ENCODE peak calls at places on chromosomes 6 and 20, in eight cellular contexts. I, T, N, U, B, W, Z and E are unnamed samples.

GRCh38 chr20:63192721-63193120 is 23.2 kb downstream of the YTHDF1 start:
- DNase-seq in I (no peak), T (no peak), N (no peak), U (no peak), B (no peak), W (no peak), Z (no peak), E (no peak)

GRCh38 chr20:43187476-43188233 is 2.1 kb downstream of the PTPRT start:
- DNase-seq in I (peak), T (peak), N (peak), U (peak), B (peak), W (peak), Z (peak), E (peak)

GRCh38 chr20:25081730-25082497 is at the start of gene VSX1:
- DNase-seq in I (no peak), T (no peak), N (no peak), U (no peak), B (no peak), W (no peak), Z (no peak), E (no peak)

GRCh38 chr6:132817554-132818403 is 3.4 kb downstream of the RPS12 start:
- DNase-seq in I (no peak), T (no peak), N (no peak), U (no peak), B (no peak), W (no peak), Z (no peak), E (no peak)

GRCh38 chr6:130132286-130132701 is 90.5 kb downstream of the SAMD3 start:
- DNase-seq in I (no peak), T (no peak), N (no peak), U (no peak), B (peak), W (no peak), Z (no peak), E (no peak)

GRCh38 chr20:59248031-59248684 is 52.3 kb upstream of the EDN3 start:
- DNase-seq in I (no peak), T (no peak), N (no peak), U (no peak), B (no peak), W (no peak), Z (no peak), E (no peak)

GRCh38 chr6:23523771-23524170 is 602.2 kb upstream of the NRSN1 start:
- DNase-seq in I (no peak), T (no peak), N (no peak), U (no peak), B (no peak), W (no peak), Z (no peak), E (no peak)

GRCh38 chr20:53865905-53866786 is 204.2 kb downstream of the BCAS1 start:
- DNase-seq in I (no peak), T (peak), N (no peak), U (no peak), B (no peak), W (no peak), Z (peak), E (no peak)

GRCh38 chr6:160137130-160137988 is 15.7 kb downstream of the SLC22A1 start:
- DNase-seq in I (no peak), T (no peak), N (no peak), U (no peak), B (peak), W (no peak), Z (no peak), E (no peak)

GRCh38 chr6:29970711-29971110 is 28.4 kb downstream of the HLA-A start:
- DNase-seq in I (no peak), T (no peak), N (no peak), U (no peak), B (no peak), W (no peak), Z (no peak), E (no peak)

GRCh38 chr6:89834884-89835792 is 5.5 kb downstream of the CASP8AP2 start:
- DNase-seq in I (no peak), T (no peak), N (no peak), U (no peak), B (peak), W (no peak), Z (no peak), E (no peak)

GRCh38 chr20:3924304-3925112 is 35.3 kb downstream of the PANK2 start:
- DNase-seq in I (no peak), T (peak), N (peak), U (no peak), B (no peak), W (no peak), Z (no peak), E (no peak)

GRCh38 chr6:90369651-90370050 is 73.0 kb upstream of the BACH2 start:
- DNase-seq in I (no peak), T (no peak), N (no peak), U (no peak), B (no peak), W (no peak), Z (no peak), E (no peak)

GRCh38 chr6:105389543-105389942 is 13.3 kb downstream of the PREP start:
- DNase-seq in I (no peak), T (no peak), N (no peak), U (no peak), B (no peak), W (no peak), Z (no peak), E (no peak)

GRCh38 chr6:11386726-11387125 is 150.8 kb upstream of the TMEM170B start:
- DNase-seq in I (no peak), T (no peak), N (no peak), U (no peak), B (no peak), W (no peak), Z (no peak), E (no peak)

GRCh38 chr6:161949531-161949930 is 675.7 kb upstream of the AGPAT4 start:
- DNase-seq in I (no peak), T (no peak), N (no peak), U (no peak), B (no peak), W (no peak), Z (no peak), E (no peak)

GRCh38 chr6:159998543-159998942 is 29.7 kb downstream of the IGF2R start:
- DNase-seq in I (no peak), T (no peak), N (no peak), U (no peak), B (no peak), W (no peak), Z (no peak), E (no peak)

GRCh38 chr20:9330151-9330550 is 184.2 kb upstream of the LAMP5 start:
- DNase-seq in I (no peak), T (no peak), N (no peak), U (no peak), B (no peak), W (no peak), Z (no peak), E (no peak)

GRCh38 chr6:82144852-82145332 is 102.7 kb downstream of the IBTK start:
- DNase-seq in I (peak), T (peak), N (peak), U (no peak), B (no peak), W (peak), Z (peak), E (peak)

GRCh38 chr6:35089935-35090505 is 51.1 kb downstream of the TCP11 start:
- DNase-seq in I (peak), T (no peak), N (no peak), U (no peak), B (peak), W (no peak), Z (peak), E (peak)

GRCh38 chr6:143078468-143079324 is 18.0 kb downstream of the AIG1 start:
- DNase-seq in I (no peak), T (no peak), N (no peak), U (no peak), B (no peak), W (no peak), Z (no peak), E (no peak)

GRCh38 chr6:119310486-119311036 is 39.0 kb downstream of the MAN1A1 start:
- DNase-seq in I (no peak), T (no peak), N (no peak), U (no peak), B (no peak), W (no peak), Z (peak), E (no peak)

GRCh38 chr6:35687658-35688604 is 784 bp downstream of the FKBP5 start:
- DNase-seq in I (no peak), T (peak), N (peak), U (no peak), B (peak), W (no peak), Z (peak), E (no peak)

GRCh38 chr6:6191476-6191875 is 129.0 kb downstream of the F13A1 start:
- DNase-seq in I (no peak), T (no peak), N (no peak), U (peak), B (peak), W (no peak), Z (no peak), E (no peak)

GRCh38 chr20:48828734-48829460 is 1.1 kb upstream of the PREX1 start:
- DNase-seq in I (no peak), T (no peak), N (no peak), U (no peak), B (no peak), W (no peak), Z (no peak), E (no peak)

GRCh38 chr20:17654649-17655285 is 27.3 kb downstream of the RRBP1 start:
- DNase-seq in I (no peak), T (no peak), N (peak), U (no peak), B (peak), W (no peak), Z (peak), E (no peak)

GRCh38 chr6:40164345-40164755 is 230.1 kb upstream of the MOCS1 start:
- DNase-seq in I (no peak), T (no peak), N (peak), U (no peak), B (no peak), W (no peak), Z (no peak), E (no peak)

DNA sequence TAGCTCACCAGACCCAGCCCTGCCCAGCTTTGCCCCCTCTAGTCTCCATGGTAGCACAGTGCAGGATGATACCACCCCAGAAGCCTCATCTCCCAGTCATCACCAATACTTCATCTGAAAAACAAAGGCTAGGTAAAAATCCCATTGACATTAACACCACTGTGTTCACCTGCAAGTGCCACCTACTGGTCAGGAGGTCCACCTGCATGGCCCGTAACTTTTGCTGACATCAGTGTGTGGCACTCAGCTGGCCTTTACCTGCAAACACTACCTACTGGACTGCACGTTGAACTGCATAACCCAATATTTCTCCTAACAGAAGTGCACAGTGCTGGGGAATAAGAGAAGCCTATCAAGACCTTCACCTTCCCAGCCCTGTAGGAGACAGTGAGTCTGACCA is 234.7 kb upstream of the ADGRB3 start:
- DNase-seq in I (no peak), T (no peak), N (no peak), U (no peak), B (no peak), W (no peak), Z (no peak), E (no peak)
- TF ChIP-seq CTCF in I (no peak), T (no peak), N (no peak), U (no peak), B (peak), W (peak), Z (no peak), E (no peak)

DNA sequence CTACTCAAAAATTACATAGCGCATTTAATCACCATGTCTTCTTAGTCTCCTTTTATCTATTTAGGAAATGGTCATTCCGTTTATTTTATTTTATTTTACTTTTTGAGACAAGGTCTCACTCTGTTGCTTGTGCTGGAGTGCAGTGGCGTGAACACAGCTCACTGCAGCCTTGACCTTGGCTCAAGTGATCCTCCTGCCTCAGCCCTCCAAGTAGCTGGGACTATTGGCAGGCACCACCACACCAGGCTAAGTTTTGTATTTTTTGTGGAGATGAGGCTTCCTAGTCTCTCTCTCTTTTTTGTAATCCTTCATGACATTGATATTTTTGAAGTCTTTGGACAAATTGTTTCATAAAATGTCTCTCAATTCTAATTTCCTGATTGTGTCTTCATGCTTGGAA is 4.7 kb upstream of the MYLK4 start:
- DNase-seq in I (no peak), T (no peak), N (no peak), U (no peak), B (no peak), W (no peak), Z (no peak), E (no peak)
- TF ChIP-seq CTCF in I (no peak), T (no peak), N (no peak), U (no peak), B (no peak), W (no peak), Z (no peak), E (no peak)

GRCh38 chr20:32764000-32764960 is 2.1 kb downstream of the DNMT3B start:
- DNase-seq in I (no peak), T (no peak), N (no peak), U (no peak), B (no peak), W (no peak), Z (no peak), E (no peak)

GRCh38 chr20:32763202-32763999 is 1.2 kb downstream of the DNMT3B start:
- DNase-seq in I (no peak), T (no peak), N (no peak), U (no peak), B (peak), W (no peak), Z (no peak), E (no peak)

GRCh38 chr20:32762754-32763201 is 593 bp downstream of the DNMT3B start:
- DNase-seq in I (no peak), T (peak), N (no peak), U (no peak), B (peak), W (no peak), Z (no peak), E (no peak)

GRCh38 chr20:32761417-32761830 is 761 bp upstream of the DNMT3B start:
- DNase-seq in I (no peak), T (no peak), N (no peak), U (no peak), B (peak), W (no peak), Z (no peak), E (no peak)

DNA sequence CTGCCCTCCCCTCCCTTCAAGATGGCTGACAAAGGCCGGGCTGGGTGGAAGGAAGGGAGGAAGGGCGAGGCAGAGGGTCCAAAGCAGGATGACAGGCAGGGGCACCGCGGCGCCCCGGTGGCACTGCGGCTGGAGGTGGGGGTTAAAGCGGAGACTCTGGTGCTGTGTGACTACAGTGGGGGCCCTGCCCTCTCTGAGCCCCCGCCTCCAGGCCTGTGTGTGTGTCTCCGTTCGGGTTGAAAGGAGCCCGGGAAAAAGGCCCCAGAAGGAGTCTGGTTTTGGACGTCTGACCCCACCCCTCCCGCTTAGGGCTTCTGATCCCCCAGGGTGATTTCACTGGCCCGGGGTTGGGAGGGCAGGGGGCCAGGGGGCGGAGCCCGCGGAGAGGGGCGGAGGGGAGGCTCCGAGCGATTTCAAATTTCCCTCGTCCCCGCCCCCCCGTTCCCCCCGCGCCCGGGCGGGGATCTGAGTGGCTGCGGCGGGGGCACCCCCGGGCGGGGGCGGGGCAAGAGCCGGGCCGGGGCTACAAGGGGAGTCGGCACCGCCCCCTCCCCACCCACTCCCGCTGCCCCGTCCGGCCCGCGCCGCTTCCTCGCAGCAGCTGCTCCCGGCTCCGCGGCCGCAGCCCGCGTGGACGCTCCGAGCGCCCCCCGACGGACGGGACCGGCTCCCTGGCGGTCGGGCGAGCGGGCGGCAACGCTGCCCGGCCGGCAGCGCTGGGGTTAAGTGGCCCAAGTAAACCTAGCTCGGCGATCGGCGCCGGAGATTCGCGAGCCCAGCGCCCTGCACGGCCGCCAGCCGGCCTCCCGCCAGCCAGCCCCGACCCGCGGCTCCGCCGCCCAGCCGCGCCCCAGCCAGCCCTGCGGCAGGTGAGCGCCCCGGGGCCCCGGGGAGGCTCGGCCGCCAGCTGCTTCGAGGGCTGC is at the start of gene DNMT3B:
- DNase-seq in I (no peak), T (peak), N (peak), U (no peak), B (peak), W (no peak), Z (peak), E (no peak)
- TF ChIP-seq CTCF in I (peak), T (peak), N (peak), U (no peak), B (peak), W (no peak), Z (peak), E (peak)

DNA sequence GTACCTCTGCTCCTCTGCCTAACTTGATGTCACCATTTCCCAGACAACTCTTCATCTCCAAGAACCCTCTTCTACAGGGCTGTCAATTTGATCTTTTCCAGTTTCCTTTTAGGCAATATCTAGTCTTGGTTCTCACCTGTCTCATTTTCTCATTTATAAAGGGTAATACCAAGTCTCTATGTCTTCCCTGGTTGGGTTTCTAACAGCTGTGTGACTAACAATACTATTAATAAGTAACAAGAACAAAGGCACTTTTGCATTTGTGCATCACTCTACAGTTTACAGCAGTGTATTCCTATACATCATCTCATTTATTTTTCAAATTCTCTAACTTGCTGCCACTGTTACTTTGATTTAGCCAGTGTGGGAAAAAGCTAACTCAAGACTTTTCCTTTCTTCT is 898.4 kb upstream of the FLRT3 start:
- DNase-seq in I (no peak), T (no peak), N (no peak), U (no peak), B (no peak), W (no peak), Z (no peak), E (no peak)
- TF ChIP-seq CTCF in I (no peak), T (no peak), N (no peak), U (no peak), B (no peak), W (no peak), Z (no peak), E (no peak)

GRCh38 chr6:7621761-7622160 is 31.8 kb downstream of the SNRNP48 start:
- DNase-seq in I (no peak), T (no peak), N (no peak), U (no peak), B (no peak), W (no peak), Z (no peak), E (no peak)

GRCh38 chr6:7615611-7616383 is 25.8 kb downstream of the SNRNP48 start:
- DNase-seq in I (no peak), T (no peak), N (no peak), U (no peak), B (peak), W (peak), Z (peak), E (no peak)

DNA sequence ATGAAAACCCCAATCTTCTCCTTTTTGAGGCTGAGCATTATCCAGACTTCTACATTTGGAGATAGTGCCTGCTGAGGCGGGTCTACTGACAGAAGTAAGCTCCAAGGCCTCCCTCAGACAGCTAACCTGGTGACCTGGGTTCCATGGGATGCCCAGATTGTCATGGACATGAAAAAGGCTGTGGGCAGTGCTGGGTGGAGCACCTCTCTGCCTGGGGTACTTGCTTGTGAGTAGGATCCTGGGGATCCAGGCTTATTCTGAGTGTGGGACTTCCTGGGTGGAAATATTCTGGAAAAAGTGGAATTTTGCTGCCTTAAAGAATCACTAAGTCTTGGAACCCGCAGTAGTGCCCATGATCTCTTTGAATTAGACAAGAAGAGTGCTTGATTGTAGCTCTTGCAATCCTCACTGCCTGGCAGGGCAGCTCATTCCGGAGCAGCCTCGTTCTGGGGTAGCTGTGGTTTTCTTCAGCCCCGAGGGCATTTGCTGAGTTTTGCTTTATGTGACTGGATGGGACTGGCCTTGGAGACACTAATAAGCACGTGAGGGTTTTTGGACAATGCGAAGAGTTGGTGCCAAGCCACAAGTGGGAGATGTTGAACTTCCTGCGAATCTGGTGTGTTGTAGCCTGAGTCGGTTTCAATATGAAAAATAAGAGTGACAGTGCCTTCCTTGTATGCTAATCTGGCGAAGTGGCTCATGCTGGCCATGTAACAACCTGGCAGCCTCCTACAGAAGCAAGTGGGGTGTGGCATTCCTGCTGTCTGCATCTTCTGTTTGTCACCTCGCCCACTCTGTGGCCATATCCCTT is 28.2 kb downstream of the SNRNP48 start:
- DNase-seq in I (peak), T (peak), N (peak), U (no peak), B (no peak), W (peak), Z (peak), E (peak)
- TF ChIP-seq CTCF in I (no peak), T (no peak), N (no peak), U (no peak), B (peak), W (no peak), Z (no peak), E (peak)